ENCODE peak calls at places on chromosomes 12 and 14, in seven cellular contexts. One of them, this sample, is unnamed. For H3K4me1 and H3K9me3, the result is how much of the 10 kb centered on the place peaks cover.

GRCh38 chr12:46268349-46268616 is 560 bp downstream of the SLC38A1 start:
- DNase-seq in cardiac muscle cell: peak
- DNase-seq in hepatocyte: no peak
- DNase-seq in astrocyte: peak
- DNase-seq in esophagus squamous epithelium: no peak
- DNase-seq in uterus: no peak
- DNase-seq in A549: no peak
- DNase-seq in this sample: no peak

GRCh38 chr12:238116-238515 is 24.2 kb upstream of the SLC6A12 start:
- DNase-seq in cardiac muscle cell: no peak
- DNase-seq in hepatocyte: no peak
- DNase-seq in astrocyte: no peak
- DNase-seq in esophagus squamous epithelium: no peak
- DNase-seq in uterus: no peak
- DNase-seq in A549: no peak
- DNase-seq in this sample: no peak

GRCh38 chr12:53543539-53543938 is 36.3 kb upstream of the NPFF start:
- DNase-seq in cardiac muscle cell: peak
- DNase-seq in hepatocyte: peak
- DNase-seq in astrocyte: peak
- DNase-seq in esophagus squamous epithelium: no peak
- DNase-seq in uterus: peak
- DNase-seq in A549: peak
- DNase-seq in this sample: peak

GRCh38 chr14:65131176-65131765 is 29.0 kb upstream of the MAX start:
- DNase-seq in cardiac muscle cell: no peak
- DNase-seq in hepatocyte: peak
- DNase-seq in astrocyte: peak
- DNase-seq in esophagus squamous epithelium: no peak
- DNase-seq in uterus: no peak
- DNase-seq in A549: no peak
- DNase-seq in this sample: no peak

GRCh38 chr14:92581206-92581605 is 67.6 kb downstream of the RIN3 start:
- DNase-seq in cardiac muscle cell: no peak
- DNase-seq in hepatocyte: no peak
- DNase-seq in astrocyte: no peak
- DNase-seq in esophagus squamous epithelium: no peak
- DNase-seq in uterus: no peak
- DNase-seq in A549: no peak
- DNase-seq in this sample: no peak

GRCh38 chr12:109304485-109304884 is 4.6 kb downstream of the FOXN4 start:
- DNase-seq in cardiac muscle cell: no peak
- DNase-seq in hepatocyte: no peak
- DNase-seq in astrocyte: no peak
- DNase-seq in esophagus squamous epithelium: no peak
- DNase-seq in uterus: no peak
- DNase-seq in A549: no peak
- DNase-seq in this sample: peak

GRCh38 chr14:100818221-100818699 is 7.7 kb upstream of the MEG3 start:
- DNase-seq in cardiac muscle cell: no peak
- DNase-seq in hepatocyte: no peak
- DNase-seq in astrocyte: no peak
- DNase-seq in esophagus squamous epithelium: no peak
- DNase-seq in uterus: no peak
- DNase-seq in A549: no peak
- DNase-seq in this sample: peak

GRCh38 chr12:8532045-8532444 is 8.7 kb downstream of the CLEC4E start:
- DNase-seq in cardiac muscle cell: no peak
- DNase-seq in hepatocyte: no peak
- DNase-seq in astrocyte: no peak
- DNase-seq in esophagus squamous epithelium: no peak
- DNase-seq in uterus: no peak
- DNase-seq in A549: no peak
- DNase-seq in this sample: no peak

GRCh38 chr14:64444140-64444539 is 21.2 kb upstream of the AKAP5 start:
- DNase-seq in cardiac muscle cell: no peak
- DNase-seq in hepatocyte: no peak
- DNase-seq in astrocyte: no peak
- DNase-seq in esophagus squamous epithelium: no peak
- DNase-seq in uterus: no peak
- DNase-seq in A549: no peak
- DNase-seq in this sample: no peak

GRCh38 chr14:67500981-67501380 is 12.5 kb upstream of the TMEM229B start:
- DNase-seq in cardiac muscle cell: no peak
- DNase-seq in hepatocyte: no peak
- DNase-seq in astrocyte: no peak
- DNase-seq in esophagus squamous epithelium: no peak
- DNase-seq in uterus: no peak
- DNase-seq in A549: no peak
- DNase-seq in this sample: no peak

GRCh38 chr12:109736552-109737108 is 23.0 kb downstream of the FAM222A start:
- DNase-seq in cardiac muscle cell: peak
- DNase-seq in hepatocyte: peak
- DNase-seq in astrocyte: peak
- DNase-seq in esophagus squamous epithelium: no peak
- DNase-seq in uterus: peak
- DNase-seq in A549: no peak
- DNase-seq in this sample: peak

GRCh38 chr14:51554339-51554920 is 97.3 kb upstream of the FRMD6 start:
- DNase-seq in cardiac muscle cell: peak
- DNase-seq in hepatocyte: no peak
- DNase-seq in astrocyte: peak
- DNase-seq in esophagus squamous epithelium: no peak
- DNase-seq in uterus: no peak
- DNase-seq in A549: no peak
- DNase-seq in this sample: no peak

GRCh38 chr14:75422169-75422568 is 5.7 kb upstream of the JDP2 start:
- DNase-seq in cardiac muscle cell: no peak
- DNase-seq in hepatocyte: no peak
- DNase-seq in astrocyte: peak
- DNase-seq in esophagus squamous epithelium: no peak
- DNase-seq in uterus: no peak
- DNase-seq in A549: peak
- DNase-seq in this sample: no peak

GRCh38 chr12:85155791-85156190 is 119.6 kb downstream of the LRRIQ1 start:
- DNase-seq in cardiac muscle cell: peak
- DNase-seq in hepatocyte: peak
- DNase-seq in astrocyte: peak
- DNase-seq in esophagus squamous epithelium: no peak
- DNase-seq in uterus: no peak
- DNase-seq in A549: no peak
- DNase-seq in this sample: no peak

GRCh38 chr12:77720258-77720657 is 110.4 kb upstream of the NAV3 start:
- DNase-seq in cardiac muscle cell: no peak
- DNase-seq in hepatocyte: no peak
- DNase-seq in astrocyte: no peak
- DNase-seq in esophagus squamous epithelium: no peak
- DNase-seq in uterus: no peak
- DNase-seq in A549: no peak
- DNase-seq in this sample: no peak

GRCh38 chr14:20278414-20278813 is 27.3 kb downstream of the TTC5 start:
- DNase-seq in cardiac muscle cell: peak
- DNase-seq in hepatocyte: peak
- DNase-seq in astrocyte: no peak
- DNase-seq in esophagus squamous epithelium: no peak
- DNase-seq in uterus: no peak
- DNase-seq in A549: no peak
- DNase-seq in this sample: no peak

GRCh38 chr14:96776791-96777190 is 20.4 kb upstream of the VRK1 start:
- DNase-seq in cardiac muscle cell: no peak
- DNase-seq in hepatocyte: no peak
- DNase-seq in astrocyte: no peak
- DNase-seq in esophagus squamous epithelium: no peak
- DNase-seq in uterus: no peak
- DNase-seq in A549: no peak
- DNase-seq in this sample: no peak

GRCh38 chr14:96772929-96773328 is 24.3 kb upstream of the VRK1 start:
- DNase-seq in cardiac muscle cell: no peak
- DNase-seq in hepatocyte: no peak
- DNase-seq in astrocyte: no peak
- DNase-seq in esophagus squamous epithelium: no peak
- DNase-seq in uterus: no peak
- DNase-seq in A549: no peak
- DNase-seq in this sample: no peak
- H3K27ac ChIP-seq in cardiac muscle cell: no peak
- H3K27ac ChIP-seq in hepatocyte: no peak
- H3K27ac ChIP-seq in astrocyte: no peak
- H3K27ac ChIP-seq in esophagus squamous epithelium: no peak
- H3K27ac ChIP-seq in uterus: no peak
- H3K27ac ChIP-seq in A549: no peak
- H3K27ac ChIP-seq in this sample: no peak

GRCh38 chr12:19764408-19764807 is 325.1 kb downstream of the AEBP2 start:
- DNase-seq in cardiac muscle cell: no peak
- DNase-seq in hepatocyte: no peak
- DNase-seq in astrocyte: peak
- DNase-seq in esophagus squamous epithelium: no peak
- DNase-seq in uterus: no peak
- DNase-seq in A549: no peak
- DNase-seq in this sample: no peak
- H3K4me1 ChIP-seq in cardiac muscle cell: under half
- H3K4me1 ChIP-seq in hepatocyte: under half
- H3K4me1 ChIP-seq in astrocyte: under half
- H3K4me1 ChIP-seq in esophagus squamous epithelium: under half
- H3K4me1 ChIP-seq in uterus: under half
- H3K4me1 ChIP-seq in A549: under half
- H3K4me1 ChIP-seq in this sample: under half

GRCh38 chr12:14986449-14986848 is 13.6 kb downstream of the PDE6H start:
- DNase-seq in cardiac muscle cell: no peak
- DNase-seq in hepatocyte: no peak
- DNase-seq in astrocyte: no peak
- DNase-seq in esophagus squamous epithelium: no peak
- DNase-seq in uterus: no peak
- DNase-seq in A549: no peak
- DNase-seq in this sample: no peak
- H3K9me3 ChIP-seq in cardiac muscle cell: under half
- H3K9me3 ChIP-seq in hepatocyte: under half
- H3K9me3 ChIP-seq in astrocyte: under half
- H3K9me3 ChIP-seq in esophagus squamous epithelium: under half
- H3K9me3 ChIP-seq in uterus: under half
- H3K9me3 ChIP-seq in A549: under half
- H3K9me3 ChIP-seq in this sample: under half

DNA sequence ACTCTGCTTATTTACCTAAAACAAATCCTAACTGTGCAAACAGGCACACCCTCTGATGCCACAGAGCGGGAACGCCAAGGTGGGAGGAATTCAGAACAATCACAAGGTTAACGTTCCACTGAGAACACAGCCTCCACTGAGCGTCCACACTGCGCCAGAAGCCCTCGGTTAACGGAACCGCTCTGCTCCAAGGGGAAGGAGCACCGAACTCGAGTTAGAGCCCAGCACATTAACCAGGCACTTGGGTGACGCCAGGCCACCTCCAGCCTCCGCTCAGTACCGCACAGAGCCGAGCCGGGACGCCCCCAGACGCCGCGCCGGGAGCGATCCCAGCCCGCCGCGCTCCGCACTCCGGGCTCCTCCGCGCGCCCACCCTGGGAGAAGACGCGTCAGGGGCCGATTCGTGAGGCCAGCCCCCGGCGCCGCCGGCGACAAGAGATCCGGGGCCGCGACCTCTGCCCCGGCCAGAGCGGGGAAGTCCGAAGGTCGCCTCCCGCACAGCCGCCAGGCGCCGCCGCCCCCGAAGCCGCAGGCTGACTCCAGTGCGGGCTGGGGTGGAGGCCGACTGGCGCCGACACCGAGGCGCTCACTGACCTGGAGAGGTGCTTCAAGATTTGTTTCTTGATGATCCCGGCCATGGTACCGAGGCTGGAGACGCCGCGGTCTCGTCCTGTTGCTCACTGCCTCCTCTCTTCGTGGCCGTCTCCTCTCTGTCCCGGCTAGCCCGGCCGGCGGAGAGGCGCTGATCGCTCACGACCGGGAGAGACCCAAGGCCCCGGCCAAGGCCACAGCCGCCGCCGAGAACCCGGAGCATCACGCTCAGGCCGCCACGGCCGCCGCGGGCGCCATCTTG is 450 bp downstream of the BLTP3B start:
- DNase-seq in cardiac muscle cell: no peak
- DNase-seq in hepatocyte: peak
- DNase-seq in astrocyte: no peak
- DNase-seq in esophagus squamous epithelium: no peak
- DNase-seq in uterus: peak
- DNase-seq in A549: no peak
- DNase-seq in this sample: peak
- H3K27ac ChIP-seq in cardiac muscle cell: peak
- H3K27ac ChIP-seq in hepatocyte: peak
- H3K27ac ChIP-seq in astrocyte: peak
- H3K27ac ChIP-seq in esophagus squamous epithelium: peak
- H3K27ac ChIP-seq in uterus: peak
- H3K27ac ChIP-seq in A549: peak
- H3K27ac ChIP-seq in this sample: peak